ENCODE peak calls at places on chromosomes 16 and 17, in seven cellular contexts. One of them, this sample, is unnamed.

GRCh38 chr16:10878644-10879498 is 1.9 kb downstream of the CIITA start:
- DNase-seq in mesendoderm: no peak
- DNase-seq in CD8-positive, alpha-beta T cell: no peak
- DNase-seq in trophoblast cell: no peak
- DNase-seq in substantia nigra: no peak
- DNase-seq in psoas muscle: peak
- DNase-seq in SK-N-SH: peak
- DNase-seq in this sample: no peak

GRCh38 chr17:30950669-30951399 is 20.0 kb upstream of the RNF135 start:
- DNase-seq in CD8-positive, alpha-beta T cell: no peak
- DNase-seq in mesendoderm: no peak
- DNase-seq in psoas muscle: peak
- DNase-seq in substantia nigra: no peak
- DNase-seq in SK-N-SH: peak
- DNase-seq in trophoblast cell: no peak
- DNase-seq in this sample: no peak

GRCh38 chr17:73342549-73343167 is 30.9 kb upstream of the CDC42EP4 start:
- DNase-seq in trophoblast cell: no peak
- DNase-seq in SK-N-SH: no peak
- DNase-seq in CD8-positive, alpha-beta T cell: no peak
- DNase-seq in psoas muscle: no peak
- DNase-seq in mesendoderm: no peak
- DNase-seq in substantia nigra: no peak
- DNase-seq in this sample: peak

GRCh38 chr17:67942810-67943209 is 53.5 kb downstream of the C17orf58 start:
- DNase-seq in CD8-positive, alpha-beta T cell: no peak
- DNase-seq in mesendoderm: peak
- DNase-seq in psoas muscle: no peak
- DNase-seq in substantia nigra: no peak
- DNase-seq in trophoblast cell: no peak
- DNase-seq in SK-N-SH: peak
- DNase-seq in this sample: peak

GRCh38 chr16:57013268-57013667 is 23.9 kb downstream of the NLRC5 start:
- DNase-seq in substantia nigra: no peak
- DNase-seq in SK-N-SH: no peak
- DNase-seq in mesendoderm: no peak
- DNase-seq in CD8-positive, alpha-beta T cell: no peak
- DNase-seq in trophoblast cell: peak
- DNase-seq in psoas muscle: no peak
- DNase-seq in this sample: no peak

GRCh38 chr16:3908951-3909437 is 28.5 kb upstream of the CREBBP start:
- DNase-seq in psoas muscle: no peak
- DNase-seq in SK-N-SH: no peak
- DNase-seq in CD8-positive, alpha-beta T cell: no peak
- DNase-seq in substantia nigra: no peak
- DNase-seq in mesendoderm: no peak
- DNase-seq in trophoblast cell: no peak
- DNase-seq in this sample: no peak

GRCh38 chr16:83245061-83245460 is 562.7 kb upstream of the HSBP1 start:
- DNase-seq in SK-N-SH: no peak
- DNase-seq in CD8-positive, alpha-beta T cell: no peak
- DNase-seq in mesendoderm: no peak
- DNase-seq in substantia nigra: no peak
- DNase-seq in psoas muscle: no peak
- DNase-seq in trophoblast cell: no peak
- DNase-seq in this sample: no peak

GRCh38 chr16:88971371-88972097 is 5.5 kb downstream of the CBFA2T3 start:
- DNase-seq in substantia nigra: no peak
- DNase-seq in CD8-positive, alpha-beta T cell: no peak
- DNase-seq in SK-N-SH: no peak
- DNase-seq in mesendoderm: no peak
- DNase-seq in psoas muscle: no peak
- DNase-seq in trophoblast cell: no peak
- DNase-seq in this sample: no peak

GRCh38 chr17:30433514-30433913 is 43.7 kb upstream of the GOSR1 start:
- DNase-seq in substantia nigra: no peak
- DNase-seq in psoas muscle: no peak
- DNase-seq in CD8-positive, alpha-beta T cell: no peak
- DNase-seq in mesendoderm: no peak
- DNase-seq in trophoblast cell: no peak
- DNase-seq in SK-N-SH: no peak
- DNase-seq in this sample: no peak

GRCh38 chr17:17048106-17048505 is 5.8 kb downstream of the MPRIP start:
- DNase-seq in CD8-positive, alpha-beta T cell: peak
- DNase-seq in substantia nigra: no peak
- DNase-seq in psoas muscle: no peak
- DNase-seq in trophoblast cell: no peak
- DNase-seq in mesendoderm: no peak
- DNase-seq in SK-N-SH: no peak
- DNase-seq in this sample: no peak
- H3K27ac ChIP-seq in CD8-positive, alpha-beta T cell: no peak
- H3K27ac ChIP-seq in substantia nigra: no peak
- H3K27ac ChIP-seq in psoas muscle: peak
- H3K27ac ChIP-seq in trophoblast cell: no peak
- H3K27ac ChIP-seq in mesendoderm: no peak
- H3K27ac ChIP-seq in SK-N-SH: no peak
- H3K27ac ChIP-seq in this sample: no peak

GRCh38 chr16:2497641-2498040 is 16.1 kb upstream of the ATP6V0C start:
- DNase-seq in CD8-positive, alpha-beta T cell: no peak
- DNase-seq in trophoblast cell: no peak
- DNase-seq in substantia nigra: no peak
- DNase-seq in mesendoderm: no peak
- DNase-seq in psoas muscle: no peak
- DNase-seq in SK-N-SH: no peak
- DNase-seq in this sample: no peak
- H3K27ac ChIP-seq in CD8-positive, alpha-beta T cell: no peak
- H3K27ac ChIP-seq in trophoblast cell: no peak
- H3K27ac ChIP-seq in substantia nigra: no peak
- H3K27ac ChIP-seq in mesendoderm: no peak
- H3K27ac ChIP-seq in psoas muscle: peak
- H3K27ac ChIP-seq in SK-N-SH: peak
- H3K27ac ChIP-seq in this sample: peak

GRCh38 chr16:82055728-82056549 is 20.9 kb downstream of the HSD17B2 start:
- DNase-seq in SK-N-SH: no peak
- DNase-seq in substantia nigra: no peak
- DNase-seq in trophoblast cell: no peak
- DNase-seq in CD8-positive, alpha-beta T cell: no peak
- DNase-seq in psoas muscle: no peak
- DNase-seq in mesendoderm: no peak
- DNase-seq in this sample: no peak
- H3K27ac ChIP-seq in SK-N-SH: no peak
- H3K27ac ChIP-seq in substantia nigra: no peak
- H3K27ac ChIP-seq in trophoblast cell: no peak
- H3K27ac ChIP-seq in CD8-positive, alpha-beta T cell: no peak
- H3K27ac ChIP-seq in psoas muscle: no peak
- H3K27ac ChIP-seq in mesendoderm: no peak
- H3K27ac ChIP-seq in this sample: no peak

GRCh38 chr16:81837312-81837748 is 58.2 kb downstream of the PLCG2 start:
- DNase-seq in SK-N-SH: no peak
- DNase-seq in psoas muscle: no peak
- DNase-seq in trophoblast cell: no peak
- DNase-seq in CD8-positive, alpha-beta T cell: no peak
- DNase-seq in mesendoderm: no peak
- DNase-seq in substantia nigra: no peak
- DNase-seq in this sample: no peak
- H3K27ac ChIP-seq in SK-N-SH: no peak
- H3K27ac ChIP-seq in psoas muscle: no peak
- H3K27ac ChIP-seq in trophoblast cell: no peak
- H3K27ac ChIP-seq in CD8-positive, alpha-beta T cell: no peak
- H3K27ac ChIP-seq in mesendoderm: no peak
- H3K27ac ChIP-seq in substantia nigra: no peak
- H3K27ac ChIP-seq in this sample: no peak

DNA sequence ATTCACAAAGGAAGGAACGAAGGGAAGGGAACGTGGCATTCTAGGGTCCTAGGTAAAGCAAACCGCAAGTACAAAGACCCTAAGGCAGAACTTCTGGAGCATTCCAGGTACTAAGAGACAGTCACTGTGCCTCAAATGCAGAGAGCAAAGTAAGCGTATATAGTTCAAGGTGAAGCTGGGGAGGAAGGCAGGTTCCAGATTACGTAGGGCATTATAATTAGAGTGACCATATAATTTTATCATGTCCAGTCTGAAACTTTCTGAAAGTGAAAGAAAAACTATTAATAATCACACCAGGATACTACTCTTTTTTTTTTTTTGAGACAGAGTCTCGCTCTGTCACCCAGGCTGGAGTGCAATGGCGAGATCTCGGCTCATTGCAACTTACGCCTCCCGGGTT is 25.7 kb downstream of the METTL16 start:
- DNase-seq in trophoblast cell: no peak
- DNase-seq in mesendoderm: no peak
- DNase-seq in SK-N-SH: no peak
- DNase-seq in substantia nigra: no peak
- DNase-seq in psoas muscle: no peak
- DNase-seq in CD8-positive, alpha-beta T cell: no peak
- DNase-seq in this sample: no peak
- H3K27ac ChIP-seq in trophoblast cell: no peak
- H3K27ac ChIP-seq in mesendoderm: no peak
- H3K27ac ChIP-seq in SK-N-SH: no peak
- H3K27ac ChIP-seq in substantia nigra: peak
- H3K27ac ChIP-seq in psoas muscle: no peak
- H3K27ac ChIP-seq in CD8-positive, alpha-beta T cell: no peak
- H3K27ac ChIP-seq in this sample: peak

DNA sequence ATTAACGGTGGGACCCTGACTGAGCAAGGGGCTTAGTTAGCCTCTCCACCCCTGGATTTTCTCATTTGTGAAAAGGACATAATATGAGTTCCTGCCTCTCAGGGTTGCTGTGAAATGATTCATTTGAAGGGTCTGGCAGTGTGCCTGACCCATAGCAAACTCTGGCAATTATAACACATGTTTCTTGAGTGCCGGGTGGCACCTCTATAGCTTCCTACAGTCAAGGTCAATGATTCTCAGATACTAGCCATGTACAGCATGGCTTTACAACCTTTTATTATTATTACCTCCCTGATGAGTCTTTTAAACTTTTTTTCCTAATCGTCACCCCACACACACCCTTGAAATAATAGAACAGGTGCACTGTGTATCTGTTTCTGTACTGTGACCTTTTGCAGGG is 42.1 kb downstream of the TMEM114 start:
- DNase-seq in psoas muscle: no peak
- DNase-seq in trophoblast cell: no peak
- DNase-seq in substantia nigra: no peak
- DNase-seq in CD8-positive, alpha-beta T cell: no peak
- DNase-seq in SK-N-SH: no peak
- DNase-seq in mesendoderm: no peak
- DNase-seq in this sample: no peak
- H3K27ac ChIP-seq in psoas muscle: no peak
- H3K27ac ChIP-seq in trophoblast cell: no peak
- H3K27ac ChIP-seq in substantia nigra: no peak
- H3K27ac ChIP-seq in CD8-positive, alpha-beta T cell: no peak
- H3K27ac ChIP-seq in SK-N-SH: no peak
- H3K27ac ChIP-seq in mesendoderm: no peak
- H3K27ac ChIP-seq in this sample: no peak

DNA sequence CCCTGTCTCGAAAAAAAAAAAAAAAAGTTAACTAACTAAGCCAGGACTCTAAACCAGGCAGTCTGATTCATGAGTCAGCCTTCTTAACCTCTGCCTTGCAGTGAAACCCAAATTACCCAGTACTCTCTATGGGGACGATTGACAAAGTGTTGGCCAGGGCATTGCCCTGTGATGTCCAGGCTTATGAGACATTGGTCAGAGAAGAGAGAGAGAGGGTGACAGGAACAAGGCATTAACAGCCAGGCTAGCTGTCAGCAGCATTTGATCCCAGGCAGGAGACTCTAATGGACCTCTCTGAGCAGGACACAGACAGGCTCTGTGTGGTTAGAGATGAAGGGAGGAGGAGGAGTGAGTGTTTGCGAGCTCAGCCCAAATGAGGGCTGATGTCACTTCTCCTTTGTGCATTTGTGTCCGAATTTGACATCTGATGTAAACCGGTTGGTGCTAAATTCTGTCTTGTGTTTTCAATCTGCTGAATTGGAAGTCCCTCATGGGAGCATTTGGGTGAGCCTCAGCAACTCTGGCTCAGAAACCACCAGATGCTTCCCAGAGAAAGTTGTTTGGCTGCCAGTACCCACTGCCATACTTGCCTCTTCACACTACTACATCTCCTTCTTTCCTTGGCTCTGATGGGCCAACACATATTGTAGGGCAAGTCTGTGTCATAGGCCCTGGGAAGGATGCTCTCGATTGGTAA is 4.3 kb upstream of the MYL4 start:
- DNase-seq in SK-N-SH: no peak
- DNase-seq in trophoblast cell: peak
- DNase-seq in psoas muscle: peak
- DNase-seq in mesendoderm: peak
- DNase-seq in substantia nigra: no peak
- DNase-seq in CD8-positive, alpha-beta T cell: no peak
- DNase-seq in this sample: no peak
- H3K27ac ChIP-seq in SK-N-SH: no peak
- H3K27ac ChIP-seq in trophoblast cell: peak
- H3K27ac ChIP-seq in psoas muscle: peak
- H3K27ac ChIP-seq in mesendoderm: no peak
- H3K27ac ChIP-seq in substantia nigra: peak
- H3K27ac ChIP-seq in CD8-positive, alpha-beta T cell: peak
- H3K27ac ChIP-seq in this sample: no peak

GRCh38 chr16:87845213-87845612 is 24.1 kb downstream of the SLC7A5 start:
- DNase-seq in psoas muscle: no peak
- DNase-seq in trophoblast cell: no peak
- DNase-seq in substantia nigra: no peak
- DNase-seq in mesendoderm: no peak
- DNase-seq in CD8-positive, alpha-beta T cell: no peak
- DNase-seq in SK-N-SH: no peak
- DNase-seq in this sample: no peak

GRCh38 chr16:87847467-87847784 is 21.9 kb downstream of the SLC7A5 start:
- DNase-seq in psoas muscle: no peak
- DNase-seq in trophoblast cell: no peak
- DNase-seq in SK-N-SH: no peak
- DNase-seq in substantia nigra: no peak
- DNase-seq in mesendoderm: no peak
- DNase-seq in CD8-positive, alpha-beta T cell: no peak
- DNase-seq in this sample: no peak

GRCh38 chr16:87846705-87847466 is 22.4 kb downstream of the SLC7A5 start:
- DNase-seq in mesendoderm: no peak
- DNase-seq in psoas muscle: no peak
- DNase-seq in SK-N-SH: no peak
- DNase-seq in substantia nigra: no peak
- DNase-seq in trophoblast cell: no peak
- DNase-seq in CD8-positive, alpha-beta T cell: no peak
- DNase-seq in this sample: no peak

GRCh38 chr16:87844809-87845208 is 24.5 kb downstream of the SLC7A5 start:
- DNase-seq in CD8-positive, alpha-beta T cell: no peak
- DNase-seq in psoas muscle: no peak
- DNase-seq in mesendoderm: no peak
- DNase-seq in SK-N-SH: no peak
- DNase-seq in substantia nigra: no peak
- DNase-seq in trophoblast cell: no peak
- DNase-seq in this sample: peak

GRCh38 chr16:87845807-87846619 is 23.3 kb downstream of the SLC7A5 start:
- DNase-seq in trophoblast cell: no peak
- DNase-seq in psoas muscle: no peak
- DNase-seq in SK-N-SH: no peak
- DNase-seq in CD8-positive, alpha-beta T cell: no peak
- DNase-seq in substantia nigra: no peak
- DNase-seq in mesendoderm: no peak
- DNase-seq in this sample: no peak
- H3K27ac ChIP-seq in trophoblast cell: no peak
- H3K27ac ChIP-seq in psoas muscle: peak
- H3K27ac ChIP-seq in SK-N-SH: no peak
- H3K27ac ChIP-seq in CD8-positive, alpha-beta T cell: no peak
- H3K27ac ChIP-seq in substantia nigra: peak
- H3K27ac ChIP-seq in mesendoderm: no peak
- H3K27ac ChIP-seq in this sample: no peak